ENCODE peak calls at places on chromosome 18, in seven cellular contexts. A is PC-9, Y is SK-N-SH, F is GM23338, Q is IMR-90, W is hepatocyte, B is GM23248. C is an unnamed sample.

GRCh38 chr18:40687401-40687800 is 1267.6 kb upstream of the PIK3C3 start:
- DNase-seq in Y (no peak), A (no peak), B (peak; percentile 41), W (no peak), F (peak; percentile 32), Q (no peak), C (no peak)

GRCh38 chr18:46950064-46950656 is 32.8 kb downstream of the KATNAL2 start:
- DNase-seq in F (peak; percentile 74), W (peak; percentile 16), Q (no peak), A (no peak), B (peak; percentile 44), Y (peak; percentile 55), C (peak; percentile 6)

GRCh38 chr18:58221060-58221725 is 177.2 kb downstream of the NEDD4L start:
- DNase-seq in B (peak; percentile 27), A (peak; percentile 66), Q (peak; percentile 53), F (peak; percentile 72), Y (no peak), W (peak; percentile 90), C (peak; percentile 96)

GRCh38 chr18:22267225-22267624 is 97.8 kb downstream of the GATA6 start:
- DNase-seq in F (no peak), Y (no peak), Q (no peak), W (no peak), B (no peak), A (no peak), C (no peak)

GRCh38 chr18:58087928-58088722 is 44.1 kb downstream of the NEDD4L start:
- DNase-seq in Q (peak; percentile 22), W (no peak), Y (no peak), B (peak; percentile 11), F (peak; percentile 36), A (peak; percentile 86), C (peak; percentile 99)

GRCh38 chr18:13382990-13383821 is 164.6 kb downstream of the LDLRAD4 start:
- DNase-seq in Y (no peak), F (no peak), W (no peak), B (no peak), A (no peak), Q (no peak), C (no peak)

GRCh38 chr18:59063912-59064311 is 75.8 kb upstream of the SEC11C start:
- DNase-seq in Y (no peak), B (no peak), F (no peak), W (no peak), Q (no peak), A (no peak), C (no peak)

GRCh38 chr18:12960395-12960794 is 12.6 kb downstream of the SEH1L start:
- DNase-seq in B (no peak), F (no peak), Q (no peak), Y (no peak), W (no peak), A (no peak), C (no peak)

GRCh38 chr18:7559709-7560319 is 7.3 kb upstream of the PTPRM start:
- DNase-seq in W (no peak), Y (no peak), F (no peak), Q (no peak), B (no peak), A (no peak), C (peak; percentile 18)

GRCh38 chr18:36284671-36285295 is 12.7 kb upstream of the FHOD3 start:
- DNase-seq in W (peak; percentile 64), A (peak; percentile 11), B (peak; percentile 77), Q (peak; percentile 74), F (peak; percentile 88), Y (peak; percentile 55), C (peak; percentile 55)

GRCh38 chr18:3653859-3654441 is 204.0 kb downstream of the TGIF1 start:
- DNase-seq in F (no peak), A (no peak), Q (no peak), B (no peak), Y (peak; percentile 20), W (no peak), C (no peak)
- H3K27ac ChIP-seq in F (no peak overlapping the region), A (peak overlapping the region; percentile 99), Q (peak overlapping the region; percentile 78), B (no peak overlapping the region), Y (peak overlapping the region; percentile 11), W (peak overlapping the region; percentile 84), C (peak overlapping the region; percentile 86)

DNA sequence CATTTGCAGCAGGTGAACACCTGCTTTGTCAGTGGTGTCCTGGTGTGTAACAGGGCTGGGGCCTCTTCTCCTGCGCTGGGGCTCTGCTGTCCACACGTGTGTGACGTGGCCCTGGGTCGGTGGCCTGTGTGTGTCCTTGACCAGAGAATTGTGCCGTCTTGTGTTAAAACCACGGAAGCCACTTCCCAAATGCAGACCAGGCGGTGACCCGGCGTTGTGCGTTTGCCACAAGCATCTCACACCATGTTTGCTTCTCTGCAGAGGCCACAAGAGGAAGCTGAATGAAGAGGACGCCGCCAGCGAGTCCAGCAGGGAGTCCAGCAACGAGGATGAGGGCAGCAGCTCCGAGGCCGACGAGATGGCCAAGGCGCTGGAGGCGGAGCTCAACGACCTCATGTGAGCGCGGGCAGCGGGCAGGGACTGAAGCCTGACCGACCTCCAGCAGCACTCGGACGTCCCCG is 44.3 kb upstream of the KCNG2 start:
- DNase-seq in Y (no peak), F (no peak), W (no peak), Q (no peak), A (no peak), B (no peak), C (no peak)
- H4K20me1 ChIP-seq in Y (no peaks in the 10 kb centered on the region), F (peaks cover 8% of the 10 kb centered on the region), W (no peaks in the 10 kb centered on the region), Q (no peaks in the 10 kb centered on the region), A (no peaks in the 10 kb centered on the region), B (no peaks in the 10 kb centered on the region), C (peaks cover 4% of the 10 kb centered on the region)

GRCh38 chr18:24764766-24765165 is 304.3 kb downstream of the HRH4 start:
- DNase-seq in A (no peak), B (peak; percentile 54), F (no peak), W (no peak), Y (no peak), Q (peak; percentile 66), C (no peak)

GRCh38 chr18:24761765-24762164 is 301.3 kb downstream of the HRH4 start:
- DNase-seq in F (no peak), Q (no peak), A (no peak), Y (no peak), B (no peak), W (no peak), C (no peak)

GRCh38 chr18:24763765-24764548 is 303.5 kb downstream of the HRH4 start:
- DNase-seq in B (peak; percentile 95), F (no peak), W (peak; percentile 11), A (no peak), Q (peak; percentile 96), Y (no peak), C (peak; percentile 4)

GRCh38 chr18:24766376-24766775 is 305.9 kb downstream of the HRH4 start:
- DNase-seq in A (no peak), Y (no peak), B (peak; percentile 97), Q (peak; percentile 89), F (no peak), W (no peak), C (no peak)

DNA sequence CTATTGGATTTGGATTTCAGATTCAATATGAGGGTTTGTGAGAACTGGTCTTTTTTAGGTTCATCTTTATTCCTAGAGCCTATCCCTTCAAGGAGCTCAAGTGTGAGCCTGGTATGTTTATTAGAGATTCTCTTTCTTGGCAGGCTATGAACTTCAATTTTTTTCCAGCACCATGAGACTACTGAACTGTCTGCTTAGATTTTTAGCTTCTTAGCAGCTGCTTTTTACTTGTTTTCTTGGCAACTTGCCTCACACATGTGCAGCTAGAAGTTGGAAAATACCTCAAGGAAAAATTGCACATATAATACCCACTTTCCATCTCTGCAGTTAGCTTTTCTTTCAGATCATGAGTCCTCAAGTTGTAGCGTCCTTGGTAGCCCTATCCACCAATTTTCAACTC is 302.0 kb downstream of the HRH4 start:
- DNase-seq in F (no peak), W (peak; percentile 15), Y (no peak), A (no peak), B (peak; percentile 31), Q (peak; percentile 65), C (no peak)
- H3K27ac ChIP-seq in F (no peak overlapping the region), W (no peak overlapping the region), Y (no peak overlapping the region), A (no peak overlapping the region), B (no peak overlapping the region), Q (peak overlapping the region; percentile 77), C (no peak overlapping the region)

DNA sequence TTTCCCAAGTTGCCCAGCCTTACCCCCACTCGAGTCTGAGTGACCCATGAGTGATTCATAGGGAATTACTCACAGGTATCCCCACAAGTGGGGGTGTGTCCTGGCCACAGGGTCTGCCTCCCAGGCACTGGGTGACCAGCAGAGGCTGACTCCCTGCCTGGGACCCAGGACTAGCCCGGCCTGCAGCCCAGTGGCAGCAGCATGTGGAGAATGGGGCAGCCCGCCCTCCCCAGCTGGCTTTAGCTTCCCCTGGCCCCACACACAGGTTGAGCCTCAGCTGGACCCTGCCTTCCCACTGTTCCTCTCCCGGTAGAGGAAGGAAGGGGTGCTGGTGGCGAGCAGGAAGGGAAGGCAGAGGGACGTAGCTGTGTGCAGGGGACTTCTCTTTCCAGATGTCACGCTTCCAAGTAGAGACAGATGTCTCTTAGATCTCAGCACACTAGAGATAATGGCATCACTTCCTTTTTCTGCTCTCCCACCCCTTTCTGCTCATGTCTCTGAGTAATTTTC is 51.4 kb downstream of the EMILIN2 start:
- DNase-seq in B (peak; percentile 82), W (peak; percentile 12), F (no peak), Y (peak; percentile 45), A (no peak), Q (peak; percentile 43), C (peak; percentile 71)
- H4K20me1 ChIP-seq in B (no peaks in the 10 kb centered on the region), W (no peaks in the 10 kb centered on the region), F (no peaks in the 10 kb centered on the region), Y (no peaks in the 10 kb centered on the region), A (no peaks in the 10 kb centered on the region), Q (no peaks in the 10 kb centered on the region), C (no peaks in the 10 kb centered on the region)

GRCh38 chr18:69954719-69955118 is 7.0 kb upstream of the CD226 start:
- DNase-seq in Q (no peak), A (no peak), F (no peak), W (no peak), B (no peak), Y (no peak), C (no peak)

GRCh38 chr18:69956037-69956436 is 8.4 kb upstream of the CD226 start:
- DNase-seq in Q (no peak), F (no peak), A (no peak), W (no peak), Y (no peak), B (no peak), C (no peak)

GRCh38 chr18:69958422-69958821 is 10.7 kb upstream of the CD226 start:
- DNase-seq in Y (no peak), Q (no peak), A (no peak), F (no peak), B (no peak), W (no peak), C (no peak)

GRCh38 chr18:69956655-69957054 is 9.0 kb upstream of the CD226 start:
- DNase-seq in A (no peak), W (no peak), B (no peak), Y (no peak), Q (no peak), F (no peak), C (no peak)

GRCh38 chr18:69957071-69957620 is 9.5 kb upstream of the CD226 start:
- DNase-seq in F (no peak), W (no peak), Y (no peak), B (no peak), A (no peak), Q (no peak), C (no peak)
- H3K27ac ChIP-seq in F (no peak overlapping the region), W (no peak overlapping the region), Y (no peak overlapping the region), B (no peak overlapping the region), A (no peak overlapping the region), Q (no peak overlapping the region), C (no peak overlapping the region)

GRCh38 chr18:50275503-50276036 is 5.8 kb downstream of the MBD1 start:
- DNase-seq in Q (no peak), W (no peak), A (no peak), F (no peak), Y (no peak), B (no peak), C (no peak)
- H4K20me1 ChIP-seq in Q (peaks cover 10% of the 10 kb centered on the region), W (peaks cover 6% of the 10 kb centered on the region), A (peaks cover 3% of the 10 kb centered on the region), F (no peaks in the 10 kb centered on the region), Y (peaks cover 6% of the 10 kb centered on the region), B (no peaks in the 10 kb centered on the region), C (no peaks in the 10 kb centered on the region)